ENCODE peak calls at places on chromosome 6, in seven cellular contexts. W, L, G, T, A, P and C are unnamed samples.

GRCh38 chr6:12729467-12729866 is 12.9 kb downstream of the PHACTR1 start:
- DNase-seq in W (no peak), L (no peak), G (no peak), T (no peak), A (no peak), P (no peak), C (no peak)

GRCh38 chr6:169783971-169784930 is 32.8 kb downstream of the ERMARD start:
- DNase-seq in W (no peak), L (no peak), G (no peak), T (no peak), A (no peak), P (no peak), C (no peak)

GRCh38 chr6:84177253-84177652 is 50.2 kb downstream of the CEP162 start:
- DNase-seq in W (peak; percentile 13), L (no peak), G (no peak), T (no peak), A (no peak), P (no peak), C (no peak)

GRCh38 chr6:147297663-147298313 is 93.6 kb downstream of the STXBP5 start:
- DNase-seq in W (no peak), L (no peak), G (no peak), T (no peak), A (no peak), P (no peak), C (no peak)

GRCh38 chr6:80535914-80536565 is 429.6 kb downstream of the BCKDHB start:
- DNase-seq in W (no peak), L (no peak), G (peak; percentile 33), T (no peak), A (peak; percentile 79), P (no peak), C (no peak)

GRCh38 chr6:162971346-162971745 is 243.6 kb downstream of the PACRG start:
- DNase-seq in W (no peak), L (no peak), G (no peak), T (no peak), A (no peak), P (no peak), C (no peak)

GRCh38 chr6:75145211-75145610 is 60.6 kb downstream of the COL12A1 start:
- DNase-seq in W (no peak), L (no peak), G (no peak), T (no peak), A (no peak), P (no peak), C (no peak)

GRCh38 chr6:19804362-19805145 is 32.6 kb upstream of the ID4 start:
- DNase-seq in W (peak; percentile 99), L (peak; percentile 97), G (peak; percentile 98), T (peak; percentile 94), A (peak; percentile 93), P (peak; percentile 77), C (peak; percentile 98)

GRCh38 chr6:88840806-88841539 is 122.4 kb downstream of the RNGTT start:
- DNase-seq in W (no peak), L (no peak), G (no peak), T (no peak), A (no peak), P (no peak), C (no peak)

GRCh38 chr6:76584121-76584520 is 511.7 kb upstream of the IMPG1 start:
- DNase-seq in W (no peak), L (no peak), G (no peak), T (no peak), A (no peak), P (no peak), C (no peak)

GRCh38 chr6:144033816-144034540 is 25.9 kb upstream of the PLAGL1 start:
- DNase-seq in W (peak; percentile 56), L (no peak), G (peak; percentile 32), T (peak; percentile 65), A (peak; percentile 90), P (no peak), C (no peak)

GRCh38 chr6:148925701-148926100 is 178.9 kb downstream of the UST start:
- DNase-seq in W (no peak), L (no peak), G (no peak), T (no peak), A (no peak), P (no peak), C (no peak)